ENCODE peak calls at places on chromosomes 4 and X, in four cellular contexts. W is osteocyte, Z is MM.1S, S is endodermal cell. B is an unnamed sample.

GRCh38 chr4:37517326-37517725 is 168.8 kb downstream of the RELL1 start:
- DNase-seq in W (no peak), Z (no peak), S (no peak), B (no peak)

GRCh38 chrX:97666890-97667289 is 783.2 kb downstream of the RPA4 start:
- DNase-seq in W (no peak), Z (no peak), S (no peak), B (no peak)

GRCh38 chr4:98903561-98903960 is 25.4 kb downstream of the EIF4E start:
- DNase-seq in W (no peak), Z (no peak), S (no peak), B (no peak)

GRCh38 chr4:100493756-100494155 is 24.1 kb downstream of the EMCN start:
- DNase-seq in W (no peak), Z (no peak), S (no peak), B (no peak)

GRCh38 chrX:46152756-46153155 is 392.5 kb downstream of the ZNF674 start:
- DNase-seq in W (no peak), Z (no peak), S (no peak), B (no peak)

GRCh38 chr4:72529144-72529822 is 39.7 kb downstream of the ADAMTS3 start:
- DNase-seq in W (no peak), Z (no peak), S (no peak), B (no peak)

GRCh38 chr4:134393592-134393991 is 192.0 kb upstream of the PABPC4L start:
- DNase-seq in W (no peak), Z (no peak), S (no peak), B (no peak)

GRCh38 chr4:16129336-16129735 is 45.5 kb upstream of the PROM1 start:
- DNase-seq in W (no peak), Z (no peak), S (no peak), B (no peak)

GRCh38 chr4:158590219-158590618 is 68.5 kb downstream of the RXFP1 start:
- DNase-seq in W (no peak), Z (no peak), S (no peak), B (no peak)

GRCh38 chrX:42710452-42710851 is 67.5 kb downstream of the PPP1R2C start:
- DNase-seq in W (no peak), Z (no peak), S (no peak), B (no peak)

GRCh38 chr4:169311643-169312365 is 41.0 kb upstream of the SH3RF1 start:
- DNase-seq in W (no peak), Z (peak), S (peak), B (no peak)
- TF ChIP-seq CTCF in W (peak), Z (peak), S (peak), B (peak)

GRCh38 chr4:130257271-130257670 is 1161.3 kb downstream of the C4orf33 start:
- DNase-seq in W (no peak), Z (no peak), S (no peak), B (no peak)
- TF ChIP-seq CTCF in W (peak), Z (no peak), S (peak), B (no peak)

GRCh38 chr4:186946682-186947294 is 223.1 kb upstream of the FAT1 start:
- DNase-seq in W (no peak), Z (no peak), S (peak), B (no peak)
- TF ChIP-seq CTCF in W (peak), Z (peak), S (peak), B (peak)

GRCh38 chr4:65943076-65943475 is 272.8 kb upstream of the EPHA5 start:
- DNase-seq in W (no peak), Z (no peak), S (peak), B (no peak)
- TF ChIP-seq CTCF in W (peak), Z (no peak), S (peak), B (peak)

DNA sequence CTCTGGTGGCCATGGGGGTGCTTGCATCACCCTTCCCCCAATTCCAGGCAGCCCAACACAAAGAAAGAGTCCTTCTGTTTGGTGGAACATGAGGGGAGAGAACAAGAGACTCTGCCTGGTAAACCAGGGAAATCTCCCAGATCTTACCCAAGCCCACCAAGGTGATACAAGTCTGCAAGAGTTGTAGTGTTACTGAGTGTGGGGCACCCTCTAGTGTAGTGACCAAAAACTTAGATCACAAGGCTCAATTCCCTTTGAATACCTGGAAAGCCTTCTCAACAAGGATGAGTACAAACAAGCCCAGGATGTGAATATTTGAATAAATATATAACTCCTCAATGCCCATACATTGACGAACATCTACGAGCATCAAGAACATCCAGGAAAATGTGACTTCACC is 64.7 kb downstream of the IL13RA2 start:
- DNase-seq in W (no peak), Z (no peak), S (peak), B (no peak)
- TF ChIP-seq CTCF in W (no peak), Z (no peak), S (peak), B (no peak)

GRCh38 chrX:64642482-64642881 is 247.2 kb upstream of the MTMR8 start:
- DNase-seq in W (no peak), Z (peak), S (peak), B (no peak)
- TF ChIP-seq CTCF in W (no peak), Z (peak), S (peak), B (peak)